ENCODE peak calls at places on chromosomes 16 and 17, in seven cellular contexts. C is neural progenitor cell, B is thoracic aorta, U is transverse colon, N is coronary artery, R is aorta, G is colonic mucosa. O is an unnamed sample.

GRCh38 chr17:40530988-40531971 is 29.9 kb upstream of the TNS4 start:
- DNase-seq in C (no peak), B (no peak), U (no peak), N (peak), R (peak), G (no peak), O (no peak)

GRCh38 chr16:50509521-50510341 is 38.5 kb upstream of the NKD1 start:
- DNase-seq in C (peak), B (no peak), U (peak), N (no peak), R (no peak), G (peak), O (peak)

GRCh38 chr17:945672-946071 is 33.9 kb downstream of the NXN start:
- DNase-seq in C (no peak), B (no peak), U (no peak), N (no peak), R (no peak), G (no peak), O (no peak)

GRCh38 chr17:73474370-73474988 is 162.7 kb upstream of the CDC42EP4 start:
- DNase-seq in C (no peak), B (peak), U (peak), N (no peak), R (peak), G (peak), O (peak)

GRCh38 chr17:17067277-17067676 is 25.0 kb downstream of the MPRIP start:
- DNase-seq in C (no peak), B (no peak), U (no peak), N (no peak), R (no peak), G (no peak), O (peak)

GRCh38 chr16:73056911-73057310 is 9.0 kb upstream of the ZFHX3 start:
- DNase-seq in C (no peak), B (no peak), U (no peak), N (no peak), R (no peak), G (no peak), O (peak)

GRCh38 chr16:85733155-85733838 is 17.6 kb downstream of the C16orf74 start:
- DNase-seq in C (no peak), B (no peak), U (no peak), N (no peak), R (no peak), G (no peak), O (peak)

GRCh38 chr17:21127508-21128077 is 829 bp downstream of the DHRS7B start:
- DNase-seq in C (no peak), B (no peak), U (no peak), N (no peak), R (no peak), G (no peak), O (peak)

GRCh38 chr16:17373533-17373932 is 97.2 kb downstream of the XYLT1 start:
- DNase-seq in C (no peak), B (no peak), U (no peak), N (no peak), R (no peak), G (no peak), O (no peak)

GRCh38 chr16:49458221-49458620 is 84.6 kb downstream of the C16orf78 start:
- DNase-seq in C (no peak), B (no peak), U (no peak), N (peak), R (peak), G (peak), O (no peak)

GRCh38 chr16:50814541-50814940 is 72.7 kb downstream of the CYLD start:
- DNase-seq in C (no peak), B (no peak), U (no peak), N (no peak), R (no peak), G (peak), O (no peak)

DNA sequence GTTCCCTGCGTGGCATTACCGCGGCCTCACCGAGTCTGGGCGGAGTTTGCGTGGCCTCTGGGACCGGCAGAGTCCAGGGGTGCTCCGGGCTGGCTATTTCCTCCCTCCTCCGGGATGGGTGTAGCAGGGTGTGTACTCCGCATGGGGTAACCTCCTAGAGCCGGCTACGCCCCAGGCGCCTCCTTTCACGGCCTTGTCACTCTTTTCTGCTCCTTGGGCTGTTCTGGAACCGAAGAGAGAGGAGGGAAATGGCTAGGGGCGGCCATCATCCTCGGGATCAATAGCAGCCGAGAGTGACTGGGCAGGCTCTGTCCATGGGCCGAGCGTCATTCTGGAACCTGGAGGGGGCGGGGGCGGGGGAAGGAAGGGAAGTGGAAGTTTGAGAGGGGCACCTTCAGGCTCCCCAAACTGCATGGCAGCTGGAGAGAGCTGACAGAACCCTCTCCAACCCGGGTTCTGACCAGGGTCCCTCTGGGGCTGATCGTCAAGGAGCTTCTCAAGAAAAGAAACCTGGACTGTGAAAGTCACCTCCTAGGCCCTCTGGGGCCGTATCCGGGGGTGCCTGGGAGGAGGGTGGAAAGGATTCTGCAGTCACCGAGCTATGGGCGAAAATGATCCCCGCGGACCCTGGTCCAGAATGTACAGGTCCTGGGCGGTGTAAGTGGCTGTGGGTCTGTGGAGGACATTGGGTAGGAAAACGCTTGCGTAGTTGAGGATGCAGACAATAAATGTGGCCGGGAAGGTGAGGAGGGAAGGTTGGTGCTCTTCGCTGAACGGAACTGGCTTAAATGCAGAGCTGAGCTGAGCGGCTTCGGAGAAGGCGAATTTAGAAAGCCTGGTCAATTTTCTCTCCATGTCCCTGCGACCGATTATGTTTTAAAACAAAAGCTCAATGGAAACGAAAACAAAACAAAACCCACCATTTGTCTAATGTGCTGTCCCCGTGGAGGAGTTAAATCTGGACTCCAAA is 3.8 kb upstream of the LHX1 start:
- DNase-seq in C (peak), B (no peak), U (no peak), N (peak), R (no peak), G (peak), O (no peak)
- H3K4me3 ChIP-seq in C (peak), B (peak), U (no peak), N (peak), R (no peak), G (no peak), O (no peak)

GRCh38 chr16:64654137-64654652 is 467.7 kb downstream of the CDH11 start:
- DNase-seq in C (no peak), B (no peak), U (no peak), N (no peak), R (no peak), G (no peak), O (peak)

GRCh38 chr16:64657316-64658011 is 464.4 kb downstream of the CDH11 start:
- DNase-seq in C (no peak), B (no peak), U (no peak), N (no peak), R (no peak), G (no peak), O (no peak)

GRCh38 chr16:64659863-64660262 is 462.0 kb downstream of the CDH11 start:
- DNase-seq in C (no peak), B (no peak), U (no peak), N (no peak), R (no peak), G (no peak), O (no peak)

GRCh38 chr16:64656471-64656870 is 465.4 kb downstream of the CDH11 start:
- DNase-seq in C (no peak), B (no peak), U (no peak), N (no peak), R (no peak), G (no peak), O (no peak)
- H3K4me3 ChIP-seq in C (no peak), B (no peak), U (no peak), N (no peak), R (no peak), G (no peak), O (no peak)

GRCh38 chr16:54165912-54166265 is 120.7 kb downstream of the IRX3 start:
- DNase-seq in C (no peak), B (no peak), U (no peak), N (no peak), R (no peak), G (no peak), O (no peak)

GRCh38 chr16:54163197-54163843 is 123.3 kb downstream of the IRX3 start:
- DNase-seq in C (no peak), B (no peak), U (no peak), N (no peak), R (no peak), G (no peak), O (no peak)

GRCh38 chr16:54166342-54166865 is 120.2 kb downstream of the IRX3 start:
- DNase-seq in C (no peak), B (no peak), U (no peak), N (no peak), R (no peak), G (no peak), O (no peak)

GRCh38 chr16:54165174-54165911 is 121.2 kb downstream of the IRX3 start:
- DNase-seq in C (no peak), B (no peak), U (no peak), N (no peak), R (no peak), G (no peak), O (no peak)

GRCh38 chr16:54164789-54165173 is 121.8 kb downstream of the IRX3 start:
- DNase-seq in C (no peak), B (no peak), U (no peak), N (no peak), R (no peak), G (no peak), O (no peak)
- H3K4me3 ChIP-seq in C (no peak), B (no peak), U (no peak), N (no peak), R (no peak), G (no peak), O (no peak)

GRCh38 chr17:50187403-50187735 is 14.1 kb downstream of the COL1A1 start:
- DNase-seq in C (no peak), B (no peak), U (no peak), N (no peak), R (no peak), G (no peak), O (no peak)

GRCh38 chr17:50188521-50189395 is 12.7 kb downstream of the COL1A1 start:
- DNase-seq in C (no peak), B (no peak), U (no peak), N (no peak), R (no peak), G (no peak), O (no peak)

GRCh38 chr17:50187741-50188520 is 13.5 kb downstream of the COL1A1 start:
- DNase-seq in C (no peak), B (no peak), U (no peak), N (no peak), R (no peak), G (no peak), O (peak)

GRCh38 chr17:50185724-50186545 is 15.5 kb downstream of the COL1A1 start:
- DNase-seq in C (no peak), B (no peak), U (no peak), N (no peak), R (no peak), G (no peak), O (peak)

GRCh38 chr17:50186661-50187402 is 14.6 kb downstream of the COL1A1 start:
- DNase-seq in C (no peak), B (no peak), U (no peak), N (no peak), R (no peak), G (no peak), O (peak)
- H3K4me3 ChIP-seq in C (no peak), B (no peak), U (no peak), N (no peak), R (no peak), G (no peak), O (no peak)